ENCODE peak calls at places on chromosome 17, in seven cellular contexts. M is heart right ventricle, I is IMR-90, S is GM23338, O is colonic mucosa, X is mammary epithelial cell, Q is breast epithelium. W is an unnamed sample. For H3K36me3, the result is how much of the 10 kb centered on the place peaks cover.

GRCh38 chr17:56594528-56595418 is 1.3 kb downstream of the NOG start:
- DNase-seq in O (no peak), X (peak), I (peak), S (peak), M (no peak), Q (no peak), W (peak)

GRCh38 chr17:46764709-46765401 is 53.6 kb downstream of the WNT3 start:
- DNase-seq in Q (no peak), I (peak), X (peak), M (peak), O (no peak), S (no peak), W (peak)

GRCh38 chr17:72244942-72245341 is 124.1 kb downstream of the SOX9 start:
- DNase-seq in I (no peak), M (no peak), O (no peak), Q (no peak), X (no peak), S (no peak), W (no peak)

GRCh38 chr17:9676084-9676483 is 30.8 kb downstream of the USP43 start:
- DNase-seq in I (no peak), M (no peak), Q (no peak), S (peak), X (no peak), O (no peak), W (no peak)

GRCh38 chr17:80034977-80035686 is 540 bp downstream of the TBC1D16 start:
- DNase-seq in Q (no peak), X (peak), O (peak), M (peak), S (peak), I (peak), W (peak)

GRCh38 chr17:556431-556995 is 158.1 kb downstream of the VPS53 start:
- DNase-seq in M (no peak), I (no peak), S (peak), O (no peak), Q (no peak), X (no peak), W (no peak)

GRCh38 chr17:32943206-32943605 is 15.3 kb downstream of the TMEM98 start:
- DNase-seq in Q (no peak), S (no peak), O (no peak), I (no peak), M (no peak), X (no peak), W (peak)

GRCh38 chr17:72527819-72528218 is 407.0 kb downstream of the SOX9 start:
- DNase-seq in I (no peak), M (no peak), X (no peak), O (no peak), Q (no peak), S (no peak), W (no peak)

GRCh38 chr17:80023261-80024205 is 12.1 kb downstream of the TBC1D16 start:
- DNase-seq in Q (no peak), O (no peak), X (no peak), M (no peak), S (peak), I (no peak), W (no peak)

GRCh38 chr17:18968945-18969887 is 17.3 kb downstream of the SLC5A10 start:
- DNase-seq in M (no peak), I (no peak), X (peak), Q (no peak), S (no peak), O (peak), W (no peak)

GRCh38 chr17:82898976-82899514 is 59.2 kb upstream of the ZNF750 start:
- DNase-seq in M (no peak), Q (no peak), I (no peak), X (no peak), S (no peak), O (no peak), W (no peak)

GRCh38 chr17:40218740-40219072 is 398 bp upstream of the WIPF2 start:
- DNase-seq in M (peak), I (peak), O (peak), S (peak), Q (no peak), X (peak), W (peak)

GRCh38 chr17:1563786-1564613 is 1.4 kb upstream of the PITPNA start:
- DNase-seq in X (no peak), I (no peak), M (no peak), Q (no peak), S (no peak), O (no peak), W (no peak)

GRCh38 chr17:33373209-33373608 is 80.1 kb upstream of the ASIC2 start:
- DNase-seq in Q (no peak), M (no peak), S (no peak), X (no peak), I (no peak), O (peak), W (no peak)

GRCh38 chr17:12256380-12256995 is 235.8 kb downstream of the MAP2K4 start:
- DNase-seq in I (peak), Q (no peak), O (peak), M (peak), S (peak), X (peak), W (peak)

GRCh38 chr17:64129765-64130558 is at the start of gene ERN1:
- DNase-seq in S (peak), Q (peak), O (peak), M (peak), I (peak), X (peak), W (peak)

GRCh38 chr17:51638909-51639308 is 378.6 kb downstream of the UTP18 start:
- DNase-seq in I (no peak), Q (no peak), S (no peak), O (no peak), M (no peak), X (no peak), W (no peak)

GRCh38 chr17:6510321-6511023 is 45.9 kb downstream of the PITPNM3 start:
- DNase-seq in Q (no peak), O (no peak), M (no peak), X (no peak), S (no peak), I (peak), W (no peak)

GRCh38 chr17:47955497-47956461 is 1.9 kb downstream of the PRR15L start:
- DNase-seq in S (no peak), X (peak), Q (peak), O (peak), M (no peak), I (no peak), W (peak)

GRCh38 chr17:44918006-44918405 is 2.7 kb upstream of the GFAP start:
- DNase-seq in X (peak), S (no peak), I (no peak), Q (peak), M (no peak), O (no peak), W (no peak)

GRCh38 chr17:35087731-35088646 is 24.5 kb upstream of the RFFL start:
- DNase-seq in O (peak), S (peak), X (peak), I (peak), Q (peak), M (peak), W (peak)

GRCh38 chr17:43220511-43221125 is 7.8 kb downstream of the CCDC200 start:
- DNase-seq in O (no peak), I (no peak), M (no peak), Q (no peak), X (no peak), S (no peak), W (no peak)

GRCh38 chr17:27282054-27282501 is 11.8 kb upstream of the WSB1 start:
- DNase-seq in S (no peak), Q (no peak), I (peak), O (no peak), X (no peak), M (no peak), W (no peak)

GRCh38 chr17:82045916-82046484 is 5.6 kb downstream of the RFNG start:
- DNase-seq in I (no peak), X (no peak), O (no peak), S (no peak), M (no peak), Q (no peak), W (no peak)

GRCh38 chr17:1629647-1630310 is 1.1 kb upstream of the SLC43A2 start:
- DNase-seq in Q (no peak), I (peak), O (peak), X (peak), S (peak), M (peak), W (peak)

GRCh38 chr17:68310141-68310540 is 18.8 kb downstream of the ARSG start:
- DNase-seq in I (no peak), Q (no peak), X (no peak), S (no peak), O (no peak), M (no peak), W (no peak)

GRCh38 chr17:76707985-76708807 is 2.6 kb downstream of the MXRA7 start:
- DNase-seq in O (no peak), I (no peak), X (no peak), M (no peak), Q (no peak), S (peak), W (no peak)

GRCh38 chr17:49779730-49780220 is 8.7 kb upstream of the KAT7 start:
- DNase-seq in S (peak), I (peak), Q (no peak), M (peak), X (peak), O (peak), W (peak)

GRCh38 chr17:49777577-49777976 is 10.9 kb upstream of the KAT7 start:
- DNase-seq in X (no peak), O (no peak), Q (no peak), M (no peak), S (peak), I (no peak), W (no peak)

GRCh38 chr17:49775546-49776260 is 11.8 kb upstream of the FAM117A start:
- DNase-seq in Q (no peak), X (no peak), S (peak), O (no peak), M (no peak), I (no peak), W (peak)

DNA sequence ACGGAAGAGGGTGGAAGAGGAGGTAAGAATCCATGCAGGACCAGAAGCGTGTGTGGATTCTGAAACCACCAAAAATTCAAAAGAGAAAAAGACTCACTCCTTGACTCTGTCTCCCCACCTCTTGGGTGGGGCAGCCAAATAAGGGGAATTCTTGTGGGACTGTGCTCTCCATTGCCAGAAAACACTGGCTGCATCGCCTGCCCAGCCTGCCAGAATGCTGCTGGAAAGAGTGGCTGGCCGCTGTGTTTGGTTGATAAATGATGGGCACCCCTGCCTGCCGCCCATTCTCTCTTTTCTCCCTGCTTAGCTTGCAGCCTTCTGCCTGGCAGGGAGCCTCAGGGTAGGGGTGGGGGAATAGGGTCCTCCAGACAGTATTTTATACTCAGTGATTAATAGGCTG is 11.6 kb upstream of the KAT7 start:
- DNase-seq in I (no peak), S (no peak), O (no peak), Q (no peak), M (no peak), X (no peak), W (no peak)
- H3K36me3 ChIP-seq in I (under half), S (under half), O (under half), Q (under half), M (under half), X (under half), W (under half)

DNA sequence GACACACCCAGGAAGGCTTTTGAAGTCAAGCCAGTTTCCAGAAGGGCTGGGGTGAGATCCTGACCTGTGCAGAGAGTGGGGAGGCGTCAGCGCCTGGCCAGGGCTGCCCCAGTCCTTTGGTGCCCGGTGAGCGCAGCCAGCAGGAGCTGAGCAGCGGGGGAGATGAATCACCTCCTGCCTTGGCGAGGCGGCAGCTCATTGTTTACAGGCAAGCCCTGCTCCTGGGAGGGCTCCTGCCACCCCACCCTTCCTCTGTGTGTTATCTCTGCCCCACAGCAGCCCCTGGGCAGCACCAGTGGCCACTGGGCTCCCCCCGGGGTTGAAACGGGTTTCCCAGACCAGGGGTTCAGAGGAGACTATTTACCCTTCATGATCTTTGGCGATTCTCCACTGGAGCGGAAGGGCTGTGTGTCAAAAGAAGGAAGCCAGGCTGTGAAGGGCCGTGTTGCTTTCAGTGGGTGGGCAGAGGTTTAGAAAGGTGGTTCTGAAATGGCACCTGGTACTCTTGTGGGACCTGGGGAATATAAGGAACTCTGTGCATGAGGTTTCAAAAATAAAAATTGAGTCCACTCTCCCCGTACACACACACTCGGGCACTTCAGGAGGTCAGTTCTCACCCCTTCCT is 14.1 kb upstream of the ITGB4 start:
- DNase-seq in Q (no peak), I (no peak), S (no peak), M (no peak), O (no peak), X (peak), W (no peak)
- H3K36me3 ChIP-seq in Q (under half), I (half or more), S (under half), M (under half), O (under half), X (under half), W (under half)

GRCh38 chr17:28317099-28317964 is 1.7 kb upstream of the TMEM97 start:
- DNase-seq in S (no peak), X (no peak), M (no peak), I (no peak), Q (no peak), O (no peak), W (no peak)

GRCh38 chr17:28315846-28316705 is 2.9 kb upstream of the TMEM97 start:
- DNase-seq in I (no peak), O (no peak), Q (no peak), X (no peak), S (no peak), M (no peak), W (no peak)

GRCh38 chr17:28318759-28319660 is at the start of gene TMEM97:
- DNase-seq in M (peak), S (peak), O (peak), X (peak), Q (peak), I (peak), W (peak)

GRCh38 chr17:28317965-28318758 is 838 bp upstream of the TMEM97 start:
- DNase-seq in Q (no peak), S (peak), I (no peak), M (no peak), O (no peak), X (no peak), W (no peak)

GRCh38 chr17:28313841-28314240 is 5.2 kb upstream of the TMEM97 start:
- DNase-seq in Q (no peak), O (no peak), I (no peak), X (no peak), M (no peak), S (no peak), W (peak)
- H3K36me3 ChIP-seq in Q (under half), O (under half), I (under half), X (under half), M (under half), S (under half), W (under half)

GRCh38 chr17:17491031-17491471 is 5.1 kb downstream of the RASD1 start:
- DNase-seq in O (no peak), M (no peak), I (no peak), X (no peak), S (no peak), Q (peak), W (no peak)

GRCh38 chr17:17485420-17485819 is 8.6 kb downstream of the MED9 start:
- DNase-seq in I (no peak), S (no peak), O (no peak), Q (peak), X (no peak), M (no peak), W (no peak)

GRCh38 chr17:17491546-17491988 is 4.6 kb downstream of the RASD1 start:
- DNase-seq in S (no peak), M (no peak), I (no peak), X (no peak), O (no peak), Q (peak), W (no peak)

GRCh38 chr17:17484451-17484899 is 7.7 kb downstream of the MED9 start:
- DNase-seq in X (no peak), S (no peak), I (peak), Q (peak), O (no peak), M (no peak), W (no peak)

DNA sequence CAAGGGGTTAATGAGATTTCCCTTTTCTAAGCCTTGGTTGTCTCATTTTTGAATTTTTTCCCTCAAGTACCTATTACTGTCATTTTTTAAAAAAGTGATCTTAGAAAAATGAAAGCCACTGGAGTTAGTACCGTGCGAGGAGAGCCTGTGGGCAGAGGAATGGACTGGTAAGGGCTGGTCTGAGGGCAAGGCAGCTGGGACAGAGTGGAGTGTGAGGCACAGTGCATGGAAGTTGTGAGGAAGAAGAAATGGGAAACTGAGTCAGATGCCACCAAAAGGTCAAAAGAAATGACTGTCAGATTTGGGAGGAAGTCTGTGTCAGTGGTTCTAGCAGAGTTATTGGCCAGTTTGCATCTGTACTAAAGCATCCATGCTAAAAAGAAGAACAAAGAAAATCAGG is 8.2 kb downstream of the RASD1 start:
- DNase-seq in M (no peak), X (no peak), Q (no peak), S (no peak), I (no peak), O (no peak), W (no peak)
- H3K36me3 ChIP-seq in M (under half), X (under half), Q (under half), S (under half), I (under half), O (under half), W (under half)

DNA sequence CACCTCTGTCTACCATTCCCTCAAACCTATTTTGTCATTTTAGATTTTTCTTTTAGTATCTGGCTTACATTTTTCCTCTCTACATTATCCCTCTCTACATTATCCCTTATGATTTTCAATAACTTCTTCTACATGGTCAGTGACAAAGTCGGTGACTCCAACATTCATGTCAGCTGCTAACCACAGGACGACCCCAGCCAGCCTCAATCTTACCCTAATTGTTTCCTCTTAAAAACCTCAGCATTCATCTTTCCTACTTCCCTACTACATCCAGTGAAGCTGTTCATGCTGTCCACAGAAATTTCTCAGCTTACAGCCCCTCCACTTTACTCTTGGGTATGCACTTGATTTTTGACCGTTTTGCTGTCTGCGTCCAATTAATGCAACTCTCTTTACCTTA is 8.3 kb downstream of the MYH10 start:
- DNase-seq in M (no peak), I (no peak), S (no peak), O (no peak), Q (no peak), X (no peak), W (no peak)
- H3K36me3 ChIP-seq in M (under half), I (under half), S (under half), O (under half), Q (under half), X (under half), W (under half)

GRCh38 chr17:5488752-5489151 is 2.4 kb downstream of the MIS12 start:
- DNase-seq in M (no peak), O (no peak), S (no peak), X (no peak), I (no peak), Q (no peak), W (no peak)

GRCh38 chr17:5481451-5481850 is 4.5 kb downstream of the DERL2 start:
- DNase-seq in M (no peak), Q (no peak), X (no peak), I (no peak), S (no peak), O (no peak), W (no peak)

GRCh38 chr17:5485270-5486205 is at the start of gene DERL2:
- DNase-seq in O (peak), I (peak), M (no peak), X (peak), Q (no peak), S (peak), W (no peak)

GRCh38 chr17:5486206-5487124 is at the start of gene MIS12:
- DNase-seq in Q (peak), I (peak), X (peak), O (peak), M (peak), S (peak), W (peak)
- H3K36me3 ChIP-seq in Q (under half), I (under half), X (under half), O (under half), M (under half), S (under half), W (under half)

GRCh38 chr17:61869138-61869537 is 5.8 kb upstream of the BRIP1 start:
- DNase-seq in S (no peak), I (no peak), X (no peak), Q (no peak), M (no peak), O (no peak), W (no peak)
- H3K36me3 ChIP-seq in S (under half), I (under half), X (under half), Q (under half), M (under half), O (under half), W (under half)

GRCh38 chr17:62597150-62597549 is 30.3 kb upstream of the MRC2 start:
- DNase-seq in S (no peak), Q (no peak), M (no peak), I (no peak), X (no peak), O (no peak), W (no peak)
- H3K36me3 ChIP-seq in S (under half), Q (under half), M (under half), I (under half), X (under half), O (under half), W (under half)